ENCODE peak calls at places on chromosomes 12 and 14, in eight cellular contexts. R is sigmoid colon, E is HCT116, O is heart left ventricle, S is heart right ventricle, I is ovary, J is neuronal stem cell, L is dorsolateral prefrontal cortex. P is an unnamed sample.

GRCh38 chr12:65930114-65930828 is 106.0 kb downstream of the HMGA2 start:
- DNase-seq in E (no peak), L (no peak), I (no peak), S (no peak), R (no peak), J (no peak), O (no peak), P (no peak)

GRCh38 chr12:56590237-56590830 is 39.8 kb downstream of the BAZ2A start:
- DNase-seq in S (no peak), O (no peak), L (no peak), J (no peak), R (no peak), E (no peak), I (no peak), P (peak; percentile 56)

GRCh38 chr12:112524676-112525425 is 106.1 kb downstream of the PTPN11 start:
- DNase-seq in S (no peak), J (no peak), E (no peak), R (no peak), L (no peak), I (no peak), O (no peak), P (peak; percentile 54)

GRCh38 chr14:93200553-93200952 is 6.3 kb downstream of the GON7 start:
- DNase-seq in J (no peak), L (no peak), S (no peak), E (no peak), O (no peak), R (no peak), I (no peak), P (no peak)

GRCh38 chr12:153080-153746 is 60.7 kb downstream of the SLC6A12 start:
- DNase-seq in J (peak; percentile 62), O (peak; percentile 60), E (peak; percentile 56), R (no peak), S (peak; percentile 56), L (no peak), I (peak; percentile 48), P (peak; percentile 95)

GRCh38 chr14:21241218-21241819 is 27.9 kb downstream of the HNRNPC start:
- DNase-seq in I (no peak), L (no peak), J (no peak), O (no peak), S (no peak), E (no peak), R (no peak), P (no peak)

GRCh38 chr12:28708918-28709371 is 440.1 kb upstream of the FAR2 start:
- DNase-seq in J (no peak), I (no peak), E (no peak), O (no peak), L (no peak), R (no peak), S (no peak), P (no peak)

GRCh38 chr12:38639625-38640024 is 265.8 kb downstream of the CPNE8 start:
- DNase-seq in J (no peak), E (no peak), S (no peak), R (no peak), L (no peak), I (no peak), O (no peak), P (no peak)

GRCh38 chr14:61586539-61587396 is 108.5 kb upstream of the HIF1A start:
- DNase-seq in S (no peak), L (no peak), I (no peak), J (no peak), R (no peak), O (no peak), E (no peak), P (no peak)

GRCh38 chr12:49539406-49540228 is 787 bp downstream of the KCNH3 start:
- DNase-seq in S (no peak), R (peak; percentile 58), O (no peak), J (no peak), E (no peak), I (no peak), L (no peak), P (peak; percentile 70)

GRCh38 chr12:49541911-49542505 is 3.2 kb downstream of the KCNH3 start:
- DNase-seq in E (no peak), L (no peak), R (peak; percentile 34), O (no peak), S (no peak), J (no peak), I (no peak), P (peak; percentile 40)

GRCh38 chr12:49540229-49541139 is 1.7 kb downstream of the KCNH3 start:
- DNase-seq in J (no peak), E (no peak), S (no peak), L (no peak), R (peak; percentile 52), I (no peak), O (no peak), P (peak; percentile 71)

GRCh38 chr12:49542592-49543160 is 3.8 kb downstream of the KCNH3 start:
- DNase-seq in S (no peak), R (peak; percentile 56), E (no peak), L (no peak), J (no peak), I (no peak), O (no peak), P (peak; percentile 48)

DNA sequence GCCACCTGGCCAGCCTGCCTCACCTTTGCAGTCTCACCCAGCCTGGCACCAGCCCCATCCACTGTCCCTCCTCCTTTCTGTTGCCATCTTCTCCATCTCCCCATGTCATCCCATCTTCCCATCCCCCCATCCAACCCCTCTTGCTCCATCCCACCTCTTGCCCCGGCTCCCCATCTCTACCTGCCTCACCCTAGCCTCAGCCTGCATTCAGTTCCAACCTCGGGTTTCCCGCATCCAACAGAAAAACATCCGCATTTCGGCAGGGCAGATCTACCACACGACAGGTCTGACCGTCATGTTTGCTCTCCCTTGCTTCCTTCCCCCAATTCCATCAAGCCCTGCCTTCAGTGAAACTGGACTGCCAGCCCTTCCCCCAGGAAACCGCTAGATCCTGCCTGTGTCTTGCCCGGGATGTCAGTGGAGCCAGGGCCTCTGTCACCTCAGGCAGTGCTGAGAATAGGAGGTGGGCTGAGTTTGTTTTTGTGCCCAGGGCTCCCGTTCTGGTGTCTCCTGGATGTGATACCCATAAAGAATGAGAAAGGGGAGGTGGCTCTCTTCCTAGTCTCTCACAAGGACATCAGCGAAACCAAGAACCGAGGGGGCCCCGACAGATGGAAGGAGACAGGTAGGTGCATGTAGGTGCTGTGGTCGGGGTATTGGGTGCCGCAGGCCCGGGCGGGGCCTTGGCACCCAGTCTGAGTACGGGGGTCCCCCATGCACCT is 2.5 kb downstream of the KCNH3 start:
- DNase-seq in O (no peak), R (peak; percentile 53), I (no peak), J (no peak), S (no peak), E (no peak), L (no peak), P (peak; percentile 55)
- H3K27me3 ChIP-seq in O (peaks cover 18% of the 10 kb centered on the region), R (peaks cover 76% of the 10 kb centered on the region), I (no peaks in the 10 kb centered on the region), J (peaks cover 95% of the 10 kb centered on the region), S (peaks cover 56% of the 10 kb centered on the region), E (no peaks in the 10 kb centered on the region), L (no peaks in the 10 kb centered on the region), P (peaks cover 95% of the 10 kb centered on the region)

DNA sequence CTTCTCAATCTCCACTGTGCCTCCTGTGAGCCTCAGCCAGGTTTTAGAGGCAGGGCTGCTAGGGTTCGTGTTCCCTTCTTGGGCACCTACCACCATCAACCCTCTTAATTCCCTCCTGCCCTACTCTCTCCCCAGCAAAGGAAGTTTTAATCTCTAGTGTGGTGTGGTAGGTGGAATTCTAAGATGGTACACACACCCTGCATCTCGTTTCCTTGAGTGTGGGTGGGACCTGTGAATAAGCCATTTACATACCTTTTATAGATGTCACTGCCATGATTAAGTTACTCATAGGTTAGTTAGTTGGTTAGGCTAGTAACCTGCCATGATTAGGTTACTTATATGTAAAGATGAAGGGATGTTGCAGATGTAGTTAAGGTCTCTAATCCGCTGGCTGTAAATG is 114.8 kb upstream of the VRK1 start:
- DNase-seq in L (no peak), S (no peak), E (no peak), J (no peak), O (no peak), R (no peak), I (no peak), P (no peak)
- H3K27me3 ChIP-seq in L (no peaks in the 10 kb centered on the region), S (peaks cover 7% of the 10 kb centered on the region), E (no peaks in the 10 kb centered on the region), J (peaks cover 8% of the 10 kb centered on the region), O (no peaks in the 10 kb centered on the region), R (no peaks in the 10 kb centered on the region), I (no peaks in the 10 kb centered on the region), P (peaks cover 34% of the 10 kb centered on the region)

GRCh38 chr12:2633825-2634200 is 161.0 kb upstream of the FKBP4 start:
- DNase-seq in L (no peak), E (no peak), J (no peak), S (no peak), O (no peak), R (peak; percentile 25), I (no peak), P (no peak)

GRCh38 chr12:2633176-2633824 is 161.5 kb upstream of the FKBP4 start:
- DNase-seq in S (no peak), E (no peak), J (no peak), I (no peak), L (no peak), O (no peak), R (peak; percentile 46), P (no peak)

GRCh38 chr12:2629051-2629450 is 165.7 kb upstream of the FKBP4 start:
- DNase-seq in O (no peak), R (no peak), I (no peak), L (no peak), E (no peak), J (no peak), S (no peak), P (no peak)

GRCh38 chr12:2634481-2634880 is 160.3 kb upstream of the FKBP4 start:
- DNase-seq in O (no peak), E (no peak), L (no peak), I (no peak), J (no peak), S (no peak), R (no peak), P (no peak)

DNA sequence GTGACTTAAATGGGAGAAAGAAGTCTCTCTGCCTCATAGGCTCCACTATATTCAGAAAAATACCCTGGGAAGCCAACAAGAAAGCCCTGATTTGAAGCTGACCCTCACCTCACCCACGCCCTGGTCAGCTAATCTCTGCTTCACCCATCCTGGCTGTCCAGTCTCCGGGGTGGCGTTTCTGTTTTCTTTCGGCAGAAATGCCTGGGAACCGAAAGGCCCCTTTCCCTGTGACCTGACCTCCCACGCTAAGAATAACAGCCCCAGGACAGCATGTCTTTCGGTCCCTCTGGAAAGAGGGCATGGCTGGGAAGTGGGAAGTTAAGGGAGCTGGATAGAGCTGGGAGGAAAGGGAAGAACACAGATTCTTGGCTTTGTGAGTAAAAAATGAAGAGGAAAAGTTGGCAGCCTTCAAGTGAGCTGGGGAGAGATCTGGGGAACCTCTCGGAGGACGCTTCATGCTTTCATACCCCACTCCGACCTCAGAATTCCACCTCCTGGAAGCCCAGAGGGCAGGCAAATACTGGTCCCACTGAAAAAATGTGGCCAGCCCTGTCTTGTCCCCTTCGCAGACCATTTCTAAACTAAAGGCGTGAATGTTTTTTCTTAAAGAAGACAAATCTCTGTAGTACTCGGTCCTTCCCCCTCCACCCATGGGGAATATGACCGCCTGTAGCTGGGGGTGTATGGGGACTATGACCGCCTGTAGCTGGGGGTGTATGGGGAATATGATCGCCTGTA is 163.0 kb upstream of the FKBP4 start:
- DNase-seq in E (no peak), I (no peak), O (peak; percentile 56), R (no peak), L (no peak), J (no peak), S (peak; percentile 67), P (no peak)
- H3K27me3 ChIP-seq in E (peaks cover 12% of the 10 kb centered on the region), I (no peaks in the 10 kb centered on the region), O (no peaks in the 10 kb centered on the region), R (no peaks in the 10 kb centered on the region), L (no peaks in the 10 kb centered on the region), J (peaks cover 13% of the 10 kb centered on the region), S (no peaks in the 10 kb centered on the region), P (no peaks in the 10 kb centered on the region)

DNA sequence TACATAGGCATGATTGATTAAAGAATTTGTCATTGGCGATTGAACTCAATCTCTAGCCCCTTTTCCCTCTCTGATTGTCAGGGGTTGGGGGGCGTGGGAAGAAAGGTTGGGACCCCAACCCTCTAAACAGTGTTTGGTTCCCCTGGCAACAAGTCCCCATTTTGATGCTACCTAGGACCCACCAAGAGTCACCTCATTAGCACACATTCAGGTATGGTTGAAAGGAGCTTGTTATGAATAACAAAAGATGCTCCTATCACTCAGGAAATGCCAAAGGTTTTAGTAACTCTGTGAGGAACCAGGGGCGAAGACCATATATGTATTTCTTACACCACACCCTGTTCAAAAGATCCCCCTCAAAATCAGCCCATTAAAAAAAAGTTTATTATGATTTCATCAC is 14.3 kb downstream of the RNF212B start:
- DNase-seq in O (no peak), J (no peak), I (no peak), E (no peak), S (no peak), R (no peak), L (no peak), P (peak; percentile 35)
- H3K27me3 ChIP-seq in O (no peaks in the 10 kb centered on the region), J (no peaks in the 10 kb centered on the region), I (no peaks in the 10 kb centered on the region), E (no peaks in the 10 kb centered on the region), S (peaks cover 4% of the 10 kb centered on the region), R (no peaks in the 10 kb centered on the region), L (no peaks in the 10 kb centered on the region), P (no peaks in the 10 kb centered on the region)

P was measured in H7.